ENCODE peak calls at places on chromosomes 3 and 15, in eight cellular contexts. One of them, this sample, is unnamed. For H3K36me3, the result is how much of the 10 kb centered on the place peaks cover.

GRCh38 chr15:88690331-88690730 is 51.5 kb downstream of the ISG20 start:
- DNase-seq in colonic mucosa: no peak
- DNase-seq in HepG2: no peak
- DNase-seq in fibroblast of lung: no peak
- DNase-seq in IMR-90: no peak
- DNase-seq in endothelial cell of umbilical vein: no peak
- DNase-seq in astrocyte: no peak
- DNase-seq in HCT116: no peak
- DNase-seq in this sample: no peak

GRCh38 chr3:126102530-126102951 is 18.6 kb upstream of the SLC41A3 start:
- DNase-seq in colonic mucosa: peak
- DNase-seq in HepG2: no peak
- DNase-seq in fibroblast of lung: no peak
- DNase-seq in IMR-90: peak
- DNase-seq in endothelial cell of umbilical vein: peak
- DNase-seq in astrocyte: peak
- DNase-seq in HCT116: no peak
- DNase-seq in this sample: no peak

GRCh38 chr3:127779747-127780146 is 42.6 kb downstream of the MGLL start:
- DNase-seq in colonic mucosa: no peak
- DNase-seq in HepG2: no peak
- DNase-seq in fibroblast of lung: no peak
- DNase-seq in IMR-90: peak
- DNase-seq in endothelial cell of umbilical vein: peak
- DNase-seq in astrocyte: peak
- DNase-seq in HCT116: no peak
- DNase-seq in this sample: no peak

GRCh38 chr3:123048480-123049237 is 18.2 kb upstream of the PDIA5 start:
- DNase-seq in colonic mucosa: no peak
- DNase-seq in HepG2: no peak
- DNase-seq in fibroblast of lung: no peak
- DNase-seq in IMR-90: no peak
- DNase-seq in endothelial cell of umbilical vein: no peak
- DNase-seq in astrocyte: no peak
- DNase-seq in HCT116: no peak
- DNase-seq in this sample: no peak

GRCh38 chr15:55526559-55527036 is 18.6 kb upstream of the DNAAF4 start:
- DNase-seq in colonic mucosa: no peak
- DNase-seq in HepG2: peak
- DNase-seq in fibroblast of lung: peak
- DNase-seq in IMR-90: peak
- DNase-seq in endothelial cell of umbilical vein: peak
- DNase-seq in astrocyte: peak
- DNase-seq in HCT116: peak
- DNase-seq in this sample: no peak

GRCh38 chr3:51718547-51719412 is 11.9 kb downstream of the GRM2 start:
- DNase-seq in colonic mucosa: peak
- DNase-seq in HepG2: peak
- DNase-seq in fibroblast of lung: peak
- DNase-seq in IMR-90: peak
- DNase-seq in endothelial cell of umbilical vein: peak
- DNase-seq in astrocyte: no peak
- DNase-seq in HCT116: peak
- DNase-seq in this sample: no peak

GRCh38 chr15:65054333-65055200 is 9.4 kb downstream of the SLC51B start:
- DNase-seq in colonic mucosa: peak
- DNase-seq in HepG2: peak
- DNase-seq in fibroblast of lung: peak
- DNase-seq in IMR-90: peak
- DNase-seq in endothelial cell of umbilical vein: peak
- DNase-seq in astrocyte: no peak
- DNase-seq in HCT116: peak
- DNase-seq in this sample: peak

GRCh38 chr3:37989821-37990480 is 635 bp upstream of the VILL start:
- DNase-seq in colonic mucosa: no peak
- DNase-seq in HepG2: no peak
- DNase-seq in fibroblast of lung: no peak
- DNase-seq in IMR-90: no peak
- DNase-seq in endothelial cell of umbilical vein: no peak
- DNase-seq in astrocyte: no peak
- DNase-seq in HCT116: no peak
- DNase-seq in this sample: no peak

GRCh38 chr3:184230603-184231528 is 1.5 kb downstream of the VWA5B2 start:
- DNase-seq in colonic mucosa: peak
- DNase-seq in HepG2: no peak
- DNase-seq in fibroblast of lung: no peak
- DNase-seq in IMR-90: no peak
- DNase-seq in endothelial cell of umbilical vein: no peak
- DNase-seq in astrocyte: no peak
- DNase-seq in HCT116: no peak
- DNase-seq in this sample: peak

GRCh38 chr3:64741344-64741743 is 53.5 kb upstream of the ADAMTS9 start:
- DNase-seq in colonic mucosa: no peak
- DNase-seq in HepG2: no peak
- DNase-seq in fibroblast of lung: peak
- DNase-seq in IMR-90: peak
- DNase-seq in endothelial cell of umbilical vein: no peak
- DNase-seq in astrocyte: peak
- DNase-seq in HCT116: no peak
- DNase-seq in this sample: no peak

GRCh38 chr15:60460931-60461330 is 18.0 kb downstream of the ICE2 start:
- DNase-seq in colonic mucosa: no peak
- DNase-seq in HepG2: no peak
- DNase-seq in fibroblast of lung: no peak
- DNase-seq in IMR-90: peak
- DNase-seq in endothelial cell of umbilical vein: no peak
- DNase-seq in astrocyte: peak
- DNase-seq in HCT116: no peak
- DNase-seq in this sample: no peak

GRCh38 chr3:124557433-124558232 is 172.6 kb upstream of the UMPS start:
- DNase-seq in colonic mucosa: peak
- DNase-seq in HepG2: no peak
- DNase-seq in fibroblast of lung: peak
- DNase-seq in IMR-90: peak
- DNase-seq in endothelial cell of umbilical vein: peak
- DNase-seq in astrocyte: peak
- DNase-seq in HCT116: no peak
- DNase-seq in this sample: no peak

GRCh38 chr15:42456971-42457370 is 34.0 kb downstream of the ZNF106 start:
- DNase-seq in colonic mucosa: no peak
- DNase-seq in HepG2: no peak
- DNase-seq in fibroblast of lung: peak
- DNase-seq in IMR-90: no peak
- DNase-seq in endothelial cell of umbilical vein: no peak
- DNase-seq in astrocyte: peak
- DNase-seq in HCT116: no peak
- DNase-seq in this sample: no peak

GRCh38 chr3:1929788-1930414 is 168.8 kb upstream of the CNTN4 start:
- DNase-seq in colonic mucosa: no peak
- DNase-seq in HepG2: no peak
- DNase-seq in fibroblast of lung: no peak
- DNase-seq in IMR-90: no peak
- DNase-seq in endothelial cell of umbilical vein: no peak
- DNase-seq in astrocyte: no peak
- DNase-seq in HCT116: no peak
- DNase-seq in this sample: no peak

GRCh38 chr3:183278479-183279088 is 25.5 kb downstream of the B3GNT5 start:
- DNase-seq in colonic mucosa: no peak
- DNase-seq in HepG2: no peak
- DNase-seq in fibroblast of lung: no peak
- DNase-seq in IMR-90: no peak
- DNase-seq in endothelial cell of umbilical vein: no peak
- DNase-seq in astrocyte: peak
- DNase-seq in HCT116: no peak
- DNase-seq in this sample: no peak

GRCh38 chr15:97875513-97876285 is 84.8 kb upstream of the ARRDC4 start:
- DNase-seq in colonic mucosa: peak
- DNase-seq in HepG2: no peak
- DNase-seq in fibroblast of lung: no peak
- DNase-seq in IMR-90: no peak
- DNase-seq in endothelial cell of umbilical vein: no peak
- DNase-seq in astrocyte: no peak
- DNase-seq in HCT116: peak
- DNase-seq in this sample: no peak

GRCh38 chr3:79953591-79954105 is 185.8 kb upstream of the ROBO1 start:
- DNase-seq in colonic mucosa: no peak
- DNase-seq in HepG2: no peak
- DNase-seq in fibroblast of lung: no peak
- DNase-seq in IMR-90: no peak
- DNase-seq in endothelial cell of umbilical vein: peak
- DNase-seq in astrocyte: no peak
- DNase-seq in HCT116: no peak
- DNase-seq in this sample: no peak

DNA sequence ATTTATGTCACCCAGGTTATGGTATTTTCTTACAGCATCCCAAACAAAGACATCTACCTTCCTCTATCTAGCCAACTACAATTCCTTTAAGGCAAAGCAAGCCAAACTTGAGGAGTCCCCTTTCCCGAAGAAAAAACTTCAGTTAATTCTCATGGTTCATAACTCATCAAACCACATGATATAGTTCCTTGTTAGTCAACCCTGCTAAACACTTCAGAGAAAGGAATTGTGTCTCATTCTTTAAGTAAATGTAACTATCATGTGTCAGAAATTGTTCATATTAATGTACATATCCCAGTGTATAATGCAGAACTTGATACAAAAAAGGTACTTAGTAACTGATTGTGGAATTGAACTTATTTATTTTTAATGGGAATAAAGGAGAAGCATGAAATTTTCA is 44.4 kb downstream of the ST3GAL6 start:
- DNase-seq in colonic mucosa: no peak
- DNase-seq in HepG2: no peak
- DNase-seq in fibroblast of lung: no peak
- DNase-seq in IMR-90: no peak
- DNase-seq in endothelial cell of umbilical vein: no peak
- DNase-seq in astrocyte: no peak
- DNase-seq in HCT116: no peak
- DNase-seq in this sample: no peak
- H3K36me3 ChIP-seq in colonic mucosa: under half
- H3K36me3 ChIP-seq in HepG2: under half
- H3K36me3 ChIP-seq in fibroblast of lung: under half
- H3K36me3 ChIP-seq in IMR-90: under half
- H3K36me3 ChIP-seq in endothelial cell of umbilical vein: under half
- H3K36me3 ChIP-seq in astrocyte: half or more
- H3K36me3 ChIP-seq in HCT116: half or more
- H3K36me3 ChIP-seq in this sample: under half

DNA sequence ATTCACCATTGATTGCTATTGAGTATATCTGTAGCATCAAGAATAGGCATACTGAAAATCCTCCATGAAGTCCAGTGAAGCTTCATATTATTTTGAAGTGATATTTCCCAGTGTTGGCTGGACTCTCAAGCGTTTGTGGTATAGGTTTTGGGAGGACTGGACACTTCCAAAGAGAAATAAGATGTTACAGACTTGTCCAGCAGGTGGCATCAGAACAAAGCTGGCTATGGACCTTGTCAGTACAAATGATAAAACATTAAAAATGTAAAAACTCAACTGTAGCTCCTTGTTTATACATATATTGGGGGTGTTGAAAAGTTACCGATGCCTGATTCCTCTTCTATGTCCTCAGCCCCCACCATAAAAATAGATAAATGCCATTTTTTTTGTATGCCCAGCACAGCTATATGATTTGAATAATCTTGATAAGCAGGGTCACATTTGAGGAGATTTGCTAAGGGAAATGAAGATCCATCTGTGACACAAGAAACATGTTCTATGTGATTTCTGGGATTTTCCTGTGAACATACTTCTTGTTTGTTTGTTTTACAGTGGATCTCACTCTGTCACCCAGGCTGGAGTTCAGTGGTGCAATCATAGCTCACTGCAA is 54.5 kb upstream of the GOLGA6B start:
- DNase-seq in colonic mucosa: peak
- DNase-seq in HepG2: peak
- DNase-seq in fibroblast of lung: peak
- DNase-seq in IMR-90: peak
- DNase-seq in endothelial cell of umbilical vein: peak
- DNase-seq in astrocyte: peak
- DNase-seq in HCT116: peak
- DNase-seq in this sample: no peak
- TF ChIP-seq CTCF in colonic mucosa: peak
- TF ChIP-seq CTCF in HepG2: peak
- TF ChIP-seq CTCF in fibroblast of lung: peak
- TF ChIP-seq CTCF in IMR-90: peak
- TF ChIP-seq CTCF in endothelial cell of umbilical vein: peak
- TF ChIP-seq CTCF in astrocyte: peak
- TF ChIP-seq CTCF in HCT116: peak
- TF ChIP-seq CTCF in this sample: peak

DNA sequence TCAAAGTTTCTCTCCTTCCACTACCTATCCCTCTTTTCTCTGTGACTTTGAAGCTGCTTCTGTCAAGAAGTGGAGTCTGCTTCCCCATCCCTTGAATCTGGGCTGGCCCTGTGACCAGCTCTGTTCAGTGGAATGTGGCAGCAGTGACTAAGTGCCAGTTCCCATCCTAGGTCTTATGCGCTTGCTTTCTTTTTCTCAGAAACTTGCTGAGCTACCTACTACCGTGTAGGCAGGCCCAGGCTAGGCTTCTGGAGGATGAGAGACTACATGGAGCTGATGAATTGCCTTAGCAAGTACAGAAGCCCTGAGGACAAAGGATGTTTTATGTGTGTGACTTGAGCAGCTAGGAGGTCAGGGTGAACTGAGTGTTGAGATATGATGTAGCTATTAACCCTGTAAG is 123.2 kb downstream of the PDCD6IP start:
- DNase-seq in colonic mucosa: no peak
- DNase-seq in HepG2: no peak
- DNase-seq in fibroblast of lung: no peak
- DNase-seq in IMR-90: peak
- DNase-seq in endothelial cell of umbilical vein: no peak
- DNase-seq in astrocyte: no peak
- DNase-seq in HCT116: no peak
- DNase-seq in this sample: no peak
- H3K9ac ChIP-seq in colonic mucosa: no peak
- H3K9ac ChIP-seq in HepG2: no peak
- H3K9ac ChIP-seq in fibroblast of lung: no peak
- H3K9ac ChIP-seq in IMR-90: no peak
- H3K9ac ChIP-seq in endothelial cell of umbilical vein: no peak
- H3K9ac ChIP-seq in astrocyte: no peak
- H3K9ac ChIP-seq in HCT116: no peak
- H3K9ac ChIP-seq in this sample: no peak

DNA sequence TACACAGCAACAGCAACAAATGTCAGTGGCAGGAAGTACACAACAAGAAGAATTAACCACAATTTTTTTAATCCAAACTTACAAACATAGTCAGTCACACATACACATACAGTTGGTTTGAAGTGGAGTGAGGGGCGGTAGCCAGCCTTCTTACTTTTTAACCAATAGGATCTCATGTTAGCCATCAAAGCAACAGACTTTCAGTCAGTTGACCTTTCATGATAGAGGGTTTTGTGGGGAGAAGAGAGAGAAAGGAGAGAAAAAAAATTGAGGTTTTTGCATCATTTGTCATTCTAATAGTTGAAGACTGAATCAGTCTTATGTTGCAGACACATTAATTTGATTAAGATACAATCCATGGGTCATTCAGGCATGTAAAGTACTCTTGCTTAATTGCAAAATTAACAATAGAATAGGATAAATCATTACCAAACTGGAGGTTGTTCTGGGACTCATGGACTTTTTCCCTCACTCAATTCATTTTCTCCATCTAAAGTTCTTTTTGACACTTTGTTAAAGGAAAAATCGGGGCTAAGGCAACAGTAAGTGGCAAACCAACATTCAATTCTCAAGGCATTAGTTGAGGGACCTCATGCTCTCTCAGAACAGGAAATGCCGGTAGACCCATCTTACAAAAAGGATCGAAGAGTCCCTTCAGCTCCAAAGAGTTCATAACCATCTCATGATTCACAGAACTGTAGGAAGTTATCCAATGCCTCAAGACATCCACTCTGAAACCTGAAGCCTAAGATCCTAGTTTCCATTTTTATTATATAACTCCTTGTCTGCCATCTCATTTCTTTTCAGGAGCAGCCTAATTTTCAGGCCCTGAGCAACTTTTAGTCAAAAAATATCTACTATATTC is 159.5 kb upstream of the LPP start:
- DNase-seq in colonic mucosa: no peak
- DNase-seq in HepG2: no peak
- DNase-seq in fibroblast of lung: peak
- DNase-seq in IMR-90: peak
- DNase-seq in endothelial cell of umbilical vein: no peak
- DNase-seq in astrocyte: peak
- DNase-seq in HCT116: no peak
- DNase-seq in this sample: no peak
- H3K36me3 ChIP-seq in colonic mucosa: under half
- H3K36me3 ChIP-seq in HepG2: under half
- H3K36me3 ChIP-seq in fibroblast of lung: under half
- H3K36me3 ChIP-seq in IMR-90: under half
- H3K36me3 ChIP-seq in endothelial cell of umbilical vein: under half
- H3K36me3 ChIP-seq in astrocyte: under half
- H3K36me3 ChIP-seq in HCT116: under half
- H3K36me3 ChIP-seq in this sample: under half